ENCODE peak calls at places on chromosomes 6 and 20, in four cellular contexts. K is LHCN-M2; G is ELR; S is effector memory CD4-positive, alpha-beta T cell. F is an unnamed sample.

GRCh38 chr6:163169521-163169920 is 245.0 kb upstream of the QKI start:
- DNase-seq in K (no peak), G (no peak), S (no peak), F (no peak)

GRCh38 chr6:25311251-25311910 is 32.2 kb downstream of the CARMIL1 start:
- DNase-seq in K (peak), G (peak), S (no peak), F (no peak)

GRCh38 chr6:32553037-32553742 is 23.1 kb upstream of the HLA-DRB5 start:
- DNase-seq in K (no peak), G (no peak), S (no peak), F (no peak)

GRCh38 chr20:11703119-11703518 is 214.6 kb upstream of the BTBD3 start:
- DNase-seq in K (no peak), G (no peak), S (no peak), F (no peak)

GRCh38 chr6:109767961-109768360 is 76.9 kb downstream of the FIG4 start:
- DNase-seq in K (peak), G (peak), S (no peak), F (no peak)

GRCh38 chr6:137657351-137657911 is 163.2 kb upstream of the OLIG3 start:
- DNase-seq in K (peak), G (no peak), S (no peak), F (no peak)

GRCh38 chr6:80435457-80435856 is 329.0 kb downstream of the BCKDHB start:
- DNase-seq in K (no peak), G (no peak), S (no peak), F (no peak)

GRCh38 chr20:57211949-57212889 is 54.2 kb downstream of the BMP7 start:
- DNase-seq in K (peak), G (peak), S (no peak), F (no peak)

GRCh38 chr6:155448823-155449789 is 6.5 kb downstream of the NOX3 start:
- DNase-seq in K (no peak), G (no peak), S (no peak), F (no peak)

GRCh38 chr6:148240866-148241477 is 101.7 kb upstream of the SASH1 start:
- DNase-seq in K (no peak), G (no peak), S (no peak), F (no peak)